ENCODE peak calls at places on chromosomes 1 and 21, in four cellular contexts. M is tibial artery, W is aorta, H is hepatocyte. J is an unnamed sample. For H3K36me3, the result is how much of the 10 kb centered on the place peaks cover.

GRCh38 chr1:6105218-6105679 is 59.6 kb downstream of the KCNAB2 start:
- DNase-seq in M (no peak), W (peak), H (no peak), J (no peak)

GRCh38 chr1:57036896-57037295 is 71.1 kb upstream of the C8B start:
- DNase-seq in M (no peak), W (no peak), H (no peak), J (no peak)

GRCh38 chr1:160070243-160071163 is 543 bp upstream of the KCNJ10 start:
- DNase-seq in M (peak), W (peak), H (peak), J (peak)

GRCh38 chr1:8121261-8122159 is 95.4 kb upstream of the ERRFI1 start:
- DNase-seq in M (peak), W (peak), H (peak), J (peak)

GRCh38 chr21:46646541-46647154 is 11.2 kb downstream of the PRMT2 start:
- DNase-seq in M (no peak), W (no peak), H (no peak), J (no peak)

GRCh38 chr1:90386899-90387334 is 330.2 kb downstream of the BARHL2 start:
- DNase-seq in M (no peak), W (no peak), H (no peak), J (no peak)

GRCh38 chr1:86925742-86926141 is 11.3 kb downstream of the HS2ST1 start:
- DNase-seq in M (no peak), W (no peak), H (no peak), J (no peak)

GRCh38 chr1:197933016-197933415 is 15.8 kb downstream of the LHX9 start:
- DNase-seq in M (no peak), W (no peak), H (no peak), J (no peak)

GRCh38 chr1:92488416-92488815 is 1.7 kb upstream of the GFI1 start:
- DNase-seq in M (no peak), W (no peak), H (no peak), J (no peak)

GRCh38 chr21:43284238-43284637 is 115.4 kb downstream of the CRYAA start:
- DNase-seq in M (no peak), W (no peak), H (no peak), J (no peak)
- H3K4me3 ChIP-seq in M (no peak), W (no peak), H (no peak), J (no peak)

DNA sequence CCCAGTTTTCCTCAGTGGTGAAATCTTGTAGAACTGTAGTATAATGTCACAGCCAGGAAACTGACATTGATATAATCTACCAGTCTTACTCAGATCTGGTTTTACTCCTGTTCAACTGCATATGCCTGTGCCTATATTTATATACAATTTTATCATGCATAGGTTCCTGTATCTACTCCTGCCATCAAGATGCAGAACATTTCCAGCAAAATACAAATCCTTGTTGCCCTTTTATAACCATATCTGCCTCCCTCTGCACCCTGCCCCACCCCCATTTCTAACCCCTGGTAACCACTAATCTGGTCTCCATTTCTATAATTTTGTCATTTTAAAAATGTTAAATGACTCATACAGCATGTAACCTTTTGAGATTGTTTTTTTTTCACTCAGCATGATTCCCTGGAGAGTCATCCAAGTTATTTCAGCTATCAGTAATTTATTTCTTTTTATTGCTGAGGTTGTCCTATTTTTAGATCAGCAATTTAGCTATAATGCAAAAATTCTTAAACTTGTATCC is 8.1 kb downstream of the UTP25 start:
- DNase-seq in M (no peak), W (no peak), H (no peak), J (peak)
- H3K36me3 ChIP-seq in M (half or more), W (under half), H (under half), J (under half)

GRCh38 chr1:52532732-52533327 is 20.1 kb downstream of the TUT4 start:
- DNase-seq in M (no peak), W (no peak), H (no peak), J (no peak)
- H3K4me3 ChIP-seq in M (no peak), W (no peak), H (no peak), J (no peak)

GRCh38 chr1:28062806-28063205 is 25.6 kb downstream of the EYA3 start:
- DNase-seq in M (no peak), W (no peak), H (no peak), J (peak)

GRCh38 chr1:28070725-28071593 is 17.5 kb downstream of the EYA3 start:
- DNase-seq in M (no peak), W (no peak), H (no peak), J (no peak)

GRCh38 chr1:28064064-28064463 is 24.3 kb downstream of the EYA3 start:
- DNase-seq in M (no peak), W (no peak), H (no peak), J (no peak)

GRCh38 chr1:28067523-28068090 is 20.8 kb downstream of the EYA3 start:
- DNase-seq in M (no peak), W (no peak), H (no peak), J (no peak)

DNA sequence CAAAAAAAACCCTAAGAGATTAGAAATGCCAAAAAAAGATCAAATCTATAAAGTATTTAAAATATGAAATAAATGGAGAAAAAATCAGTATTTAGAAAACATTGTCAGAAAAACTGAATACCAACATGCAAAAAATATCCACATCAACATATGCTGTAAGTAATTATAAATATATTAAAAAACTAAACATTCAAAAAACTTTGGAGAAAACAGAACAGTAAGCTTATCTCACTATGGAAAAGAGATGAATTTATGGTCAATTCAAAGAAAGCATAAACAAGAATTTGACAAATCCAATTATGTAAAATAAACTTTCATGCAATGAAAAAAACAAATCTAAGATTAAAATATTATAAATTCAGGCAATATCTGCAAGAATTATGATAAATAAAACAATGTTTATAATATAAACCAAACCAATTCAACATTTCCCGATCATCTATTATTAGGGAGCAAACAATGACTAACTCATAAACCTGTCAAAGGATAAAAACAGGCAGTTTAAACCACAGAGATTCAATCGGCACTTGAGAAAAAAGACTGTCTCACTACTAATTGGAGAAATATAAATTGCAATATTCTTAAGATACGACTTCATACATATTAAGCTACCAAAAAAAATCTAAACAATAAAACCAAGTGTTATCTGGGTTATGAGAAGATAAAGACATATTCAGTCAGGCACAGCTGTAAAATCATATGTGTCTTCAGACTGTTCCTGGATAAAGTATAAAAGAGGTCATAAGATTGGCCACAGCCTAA is 21.8 kb downstream of the EYA3 start:
- DNase-seq in M (no peak), W (no peak), H (no peak), J (no peak)
- H3K36me3 ChIP-seq in M (under half), W (under half), H (under half), J (under half)

GRCh38 chr1:200895801-200896570 is 1.3 kb downstream of the INAVA start:
- DNase-seq in M (no peak), W (no peak), H (peak), J (no peak)

GRCh38 chr1:200895448-200895799 is 724 bp downstream of the INAVA start:
- DNase-seq in M (no peak), W (no peak), H (no peak), J (no peak)

GRCh38 chr1:200897188-200897710 is 2.5 kb downstream of the INAVA start:
- DNase-seq in M (no peak), W (no peak), H (peak), J (no peak)

GRCh38 chr1:200894712-200895447 is at the start of gene INAVA:
- DNase-seq in M (no peak), W (no peak), H (peak), J (no peak)

DNA sequence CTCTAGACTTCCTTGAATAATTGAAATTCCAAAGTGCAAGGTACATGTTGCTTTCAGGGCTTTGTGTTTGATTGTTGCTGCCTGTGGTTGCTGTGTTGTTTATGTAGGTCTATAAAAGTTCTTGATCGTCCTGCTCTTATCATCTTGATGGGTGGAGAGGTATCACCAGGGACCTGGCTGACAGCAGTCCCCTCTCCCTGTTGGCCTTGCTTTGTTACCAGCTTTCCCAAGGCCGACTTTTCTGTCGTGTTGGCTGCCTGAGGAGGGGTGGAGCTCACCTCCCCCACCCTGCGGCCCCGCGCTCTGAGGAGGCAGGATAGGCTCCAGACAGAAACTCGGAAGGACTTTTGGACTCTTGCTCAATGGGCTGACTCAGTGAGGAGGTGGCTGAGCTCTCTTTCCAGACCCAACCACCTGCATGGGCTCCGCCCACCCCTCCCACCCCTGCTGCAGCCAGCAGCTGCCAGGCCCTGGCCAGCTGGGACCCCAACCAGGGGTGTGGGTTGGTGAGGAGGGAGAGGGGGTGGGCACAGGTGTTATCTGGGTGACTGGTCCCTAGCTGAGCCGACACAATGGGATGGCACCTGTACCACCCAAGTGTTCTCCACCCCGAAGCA is 2.0 kb downstream of the INAVA start:
- DNase-seq in M (no peak), W (no peak), H (peak), J (no peak)
- H3K4me3 ChIP-seq in M (no peak), W (no peak), H (no peak), J (no peak)

GRCh38 chr1:103025858-103026409 is 82.4 kb downstream of the COL11A1 start:
- DNase-seq in M (no peak), W (no peak), H (no peak), J (no peak)
- H3K36me3 ChIP-seq in M (under half), W (under half), H (under half), J (under half)

GRCh38 chr1:182962554-182963115 is 9.7 kb upstream of the SHCBP1L start:
- DNase-seq in M (peak), W (peak), H (peak), J (peak)
- H3K4me3 ChIP-seq in M (peak), W (peak), H (no peak), J (peak)

DNA sequence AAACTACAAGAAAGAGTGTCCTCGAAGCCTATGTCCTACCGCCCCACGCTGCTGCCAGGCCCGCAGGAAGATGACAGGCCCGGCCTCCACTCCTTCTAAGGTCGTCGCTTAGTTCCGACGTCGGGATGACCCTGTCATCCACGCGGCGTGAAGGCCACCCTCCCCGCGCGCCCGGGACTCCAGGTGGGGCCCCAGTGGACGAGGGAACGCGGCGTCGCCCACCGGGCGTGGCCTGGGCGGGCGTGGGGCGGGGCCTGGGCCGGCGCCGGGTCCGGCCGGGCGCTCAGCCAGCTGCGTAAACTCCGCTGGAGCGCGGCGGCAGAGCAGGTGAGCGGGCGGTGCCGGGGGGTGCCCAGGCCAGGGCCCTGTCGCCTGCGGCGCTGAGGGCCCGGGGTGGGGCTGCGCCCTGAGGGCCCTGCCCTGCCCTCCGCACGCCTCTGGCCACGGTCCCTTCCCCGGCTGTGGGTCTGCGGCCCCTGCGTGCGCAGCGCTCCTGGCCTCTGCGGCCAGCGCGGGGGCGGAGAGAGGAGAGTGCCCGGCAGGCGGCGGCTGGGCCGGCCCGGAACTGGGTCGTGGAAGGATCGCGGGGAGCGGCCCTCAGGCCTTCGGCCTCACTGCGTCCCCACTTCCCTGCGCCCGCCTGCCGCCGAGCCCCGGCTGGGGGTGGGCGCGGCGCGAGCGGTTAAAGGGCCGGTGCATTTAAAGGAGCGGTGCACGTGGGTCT is at the start of gene PSEN2:
- DNase-seq in M (peak), W (peak), H (peak), J (peak)
- H3K36me3 ChIP-seq in M (under half), W (under half), H (under half), J (under half)

J was measured in brain microvascular endothelial cell.